ENCODE peak calls at places on chromosomes 13 and 19, in nine cellular contexts. W is head of caudate nucleus, V is Daoy, F is HTR-8/SVneo, S is Ammon's horn, K is stomach, G is omental fat pad, A is MCF 10A, N is astrocyte of the cerebellum. U is an unnamed sample.

GRCh38 chr19:40229926-40230417 is 3.5 kb upstream of the CCNP start:
- DNase-seq in W (no peak), V (no peak), F (no peak), S (no peak), K (no peak), G (no peak), A (no peak), N (no peak), U (no peak)

GRCh38 chr19:22052644-22053013 is 345 bp downstream of the ZNF257 start:
- DNase-seq in W (no peak), V (no peak), F (no peak), S (no peak), K (no peak), G (no peak), A (no peak), N (no peak), U (no peak)

GRCh38 chr19:27752530-27753184 is 1460.3 kb downstream of the UQCRFS1 start:
- DNase-seq in W (no peak), V (no peak), F (no peak), S (no peak), K (peak; percentile 10), G (no peak), A (no peak), N (no peak), U (no peak)

GRCh38 chr13:25227690-25228089 is 55.6 kb upstream of the AMER2 start:
- DNase-seq in W (no peak), V (no peak), F (no peak), S (no peak), K (no peak), G (no peak), A (no peak), N (no peak), U (no peak)

GRCh38 chr19:12222980-12223630 is 60.2 kb downstream of the ZNF136 start:
- DNase-seq in W (no peak), V (no peak), F (no peak), S (no peak), K (no peak), G (no peak), A (no peak), N (no peak), U (no peak)

GRCh38 chr13:113029487-113030258 is 60.7 kb downstream of the MCF2L start:
- DNase-seq in W (peak; percentile 65), V (peak; percentile 49), F (peak; percentile 42), S (no peak), K (peak; percentile 53), G (peak; percentile 28), A (peak; percentile 23), N (no peak), U (peak; percentile 47)

GRCh38 chr19:1045247-1045603 is 5.3 kb downstream of the ABCA7 start:
- DNase-seq in W (no peak), V (peak; percentile 58), F (no peak), S (no peak), K (peak; percentile 45), G (no peak), A (peak; percentile 77), N (no peak), U (peak; percentile 50)

GRCh38 chr13:63625869-63626268 is 2210.2 kb upstream of the PCDH20 start:
- DNase-seq in W (no peak), V (no peak), F (no peak), S (no peak), K (no peak), G (no peak), A (peak; percentile 23), N (no peak), U (peak; percentile 12)

U was measured in NB4.